ENCODE peak calls at places on chromosome 13, in six cellular contexts. S is mesothelial cell of epicardium; A is tibial artery; U is dorsolateral prefrontal cortex; E is CD8-positive, alpha-beta T cell; N is sigmoid colon. K is an unnamed sample.

GRCh38 chr13:62251734-62252133 is 836.1 kb upstream of the PCDH20 start:
- DNase-seq in S (no peak), A (no peak), U (no peak), E (no peak), N (no peak), K (no peak)

GRCh38 chr13:26308250-26308649 is 54.3 kb downstream of the CDK8 start:
- DNase-seq in S (no peak), A (no peak), U (no peak), E (no peak), N (no peak), K (no peak)

GRCh38 chr13:84962849-84963248 is 836.4 kb downstream of the SLITRK6 start:
- DNase-seq in S (no peak), A (no peak), U (no peak), E (no peak), N (no peak), K (no peak)

GRCh38 chr13:32008518-32009175 is 22.9 kb upstream of the FRY start:
- DNase-seq in S (no peak), A (no peak), U (no peak), E (no peak), N (no peak), K (no peak)

GRCh38 chr13:46178821-46179220 is 3.2 kb downstream of the LCP1 start:
- DNase-seq in S (no peak), A (no peak), U (no peak), E (no peak), N (no peak), K (no peak)

GRCh38 chr13:63864171-63864902 is 2448.7 kb upstream of the PCDH20 start:
- DNase-seq in S (no peak), A (no peak), U (no peak), E (no peak), N (no peak), K (no peak)

GRCh38 chr13:44934724-44935123 is 54.5 kb downstream of the NUFIP1 start:
- DNase-seq in S (no peak), A (no peak), U (no peak), E (no peak), N (no peak), K (no peak)

GRCh38 chr13:35769812-35770211 is 293.3 kb upstream of the MAB21L1 start:
- DNase-seq in S (no peak), A (no peak), U (no peak), E (no peak), N (no peak), K (no peak)

GRCh38 chr13:88339271-88339741 is 668.1 kb downstream of the SLITRK5 start:
- DNase-seq in S (no peak), A (no peak), U (no peak), E (no peak), N (no peak), K (no peak)

GRCh38 chr13:79782541-79783216 is 301.7 kb downstream of the NDFIP2 start:
- DNase-seq in S (no peak), A (no peak), U (no peak), E (no peak), N (no peak), K (peak)

GRCh38 chr13:36131215-36131930 is at the start of gene DCLK1:
- DNase-seq in S (peak), A (peak), U (peak), E (no peak), N (peak), K (peak)

GRCh38 chr13:109611912-109612691 is 174.3 kb downstream of the IRS2 start:
- DNase-seq in S (no peak), A (no peak), U (no peak), E (no peak), N (no peak), K (no peak)

GRCh38 chr13:23488442-23488841 is 54.9 kb upstream of the SACS start:
- DNase-seq in S (no peak), A (no peak), U (no peak), E (no peak), N (no peak), K (no peak)

GRCh38 chr13:70249332-70250064 is 141.2 kb upstream of the KLHL1 start:
- DNase-seq in S (no peak), A (no peak), U (no peak), E (no peak), N (no peak), K (no peak)

GRCh38 chr13:39612023-39612637 is 9.1 kb upstream of the LHFPL6 start:
- DNase-seq in S (peak), A (no peak), U (no peak), E (peak), N (peak), K (peak)

GRCh38 chr13:109436055-109436622 is 350.2 kb downstream of the IRS2 start:
- DNase-seq in S (no peak), A (no peak), U (no peak), E (no peak), N (no peak), K (no peak)

GRCh38 chr13:74761794-74762193 is 627.6 kb upstream of the KLF12 start:
- DNase-seq in S (no peak), A (no peak), U (no peak), E (no peak), N (no peak), K (no peak)

DNA sequence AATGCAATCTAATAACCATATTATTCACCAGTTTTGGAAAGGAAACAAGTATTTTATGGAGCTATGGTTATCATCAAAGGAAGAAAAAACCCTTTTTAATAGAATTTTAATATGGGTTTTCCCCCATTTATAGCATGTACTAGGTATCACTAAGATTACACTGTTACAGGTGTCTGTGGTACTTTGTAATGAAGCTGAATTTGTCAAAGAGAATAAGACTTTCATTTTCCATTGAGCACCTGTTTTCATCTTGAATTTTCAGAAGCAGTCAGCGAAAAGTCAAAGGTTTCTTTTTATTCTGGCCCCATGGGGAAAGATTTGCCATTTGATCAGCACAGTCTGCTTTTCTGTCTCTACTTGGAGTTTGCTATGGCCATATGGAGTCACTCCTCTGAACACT is 590.1 kb downstream of the DCT start:
- DNase-seq in S (no peak), A (no peak), U (no peak), E (no peak), N (no peak), K (no peak)
- TF ChIP-seq CTCF in S (no peak), A (no peak), U (no peak), E (no peak), N (no peak), K (no peak)

DNA sequence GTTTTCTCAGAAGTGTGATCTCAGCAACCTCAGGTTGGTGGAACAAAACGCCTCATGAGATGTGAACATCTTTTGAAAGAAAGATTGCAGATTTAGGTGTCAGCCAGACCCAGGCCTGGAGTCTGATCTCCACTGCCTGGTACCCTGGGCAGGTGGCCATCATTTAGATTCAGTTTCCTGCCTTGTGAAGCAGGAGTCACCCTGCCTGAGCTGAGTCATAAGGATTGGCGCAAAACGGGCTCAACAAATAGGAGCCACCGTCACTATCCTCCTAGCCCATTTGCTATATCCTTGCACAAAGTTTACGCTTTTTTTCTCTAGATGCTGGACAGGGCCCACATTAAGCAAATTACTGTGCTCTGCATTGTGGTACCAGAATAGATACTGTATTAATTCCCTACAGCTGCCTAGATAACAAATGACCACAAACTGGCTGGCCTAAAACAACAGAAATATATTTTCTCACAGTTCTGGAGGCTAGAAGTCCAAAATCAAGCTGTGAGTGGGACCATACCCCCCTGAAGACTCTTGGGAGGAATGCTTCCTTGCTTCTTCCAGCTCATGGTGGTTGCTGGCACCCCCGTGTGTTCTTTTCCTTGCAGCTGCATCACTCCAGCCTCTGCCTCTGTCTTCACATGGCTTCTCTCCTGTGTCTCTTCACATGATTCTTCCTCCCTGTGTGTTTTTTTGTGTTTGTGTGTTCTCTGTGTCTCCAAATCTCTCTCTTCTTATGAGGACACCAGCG is 38.2 kb downstream of the TNFSF11 start:
- DNase-seq in S (no peak), A (no peak), U (no peak), E (no peak), N (no peak), K (no peak)
- TF ChIP-seq CTCF in S (no peak), A (no peak), U (no peak), E (no peak), N (no peak), K (no peak)

DNA sequence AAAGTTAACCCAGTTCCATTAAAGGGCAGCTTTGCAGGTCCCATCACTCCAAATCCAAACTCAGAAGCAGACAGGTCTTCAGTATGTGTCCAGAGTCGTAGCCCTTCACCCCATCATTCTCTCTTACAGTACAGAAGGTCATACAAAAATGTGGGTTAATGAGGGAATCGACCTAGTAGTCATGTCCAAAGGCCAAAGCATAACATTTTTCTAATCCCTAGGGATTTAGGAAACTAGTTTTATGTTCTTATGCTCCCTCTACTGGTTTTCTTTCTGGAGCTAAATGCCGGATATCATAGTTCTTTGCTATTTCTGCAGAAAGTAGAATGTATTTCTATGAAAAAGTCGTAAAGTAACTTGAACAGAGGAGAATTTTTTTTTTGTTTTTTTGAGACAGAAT is 72.2 kb downstream of the DHRS12 start:
- DNase-seq in S (no peak), A (no peak), U (no peak), E (no peak), N (no peak), K (no peak)
- TF ChIP-seq CTCF in S (no peak), A (peak), U (peak), E (no peak), N (peak), K (no peak)

GRCh38 chr13:33069365-33069764 is 53.1 kb downstream of the KL start:
- DNase-seq in S (no peak), A (no peak), U (no peak), E (no peak), N (no peak), K (no peak)
- TF ChIP-seq CTCF in S (no peak), A (no peak), U (peak), E (no peak), N (no peak), K (peak)

GRCh38 chr13:33615436-33615835 is 202.5 kb upstream of the RFC3 start:
- DNase-seq in S (no peak), A (no peak), U (no peak), E (no peak), N (no peak), K (no peak)

GRCh38 chr13:33606692-33607091 is 211.3 kb upstream of the RFC3 start:
- DNase-seq in S (no peak), A (no peak), U (no peak), E (no peak), N (no peak), K (peak)

GRCh38 chr13:33612641-33613638 is 205.0 kb upstream of the RFC3 start:
- DNase-seq in S (no peak), A (no peak), U (no peak), E (no peak), N (no peak), K (no peak)

GRCh38 chr13:33611016-33611805 is 206.7 kb upstream of the RFC3 start:
- DNase-seq in S (no peak), A (peak), U (peak), E (no peak), N (peak), K (peak)

DNA sequence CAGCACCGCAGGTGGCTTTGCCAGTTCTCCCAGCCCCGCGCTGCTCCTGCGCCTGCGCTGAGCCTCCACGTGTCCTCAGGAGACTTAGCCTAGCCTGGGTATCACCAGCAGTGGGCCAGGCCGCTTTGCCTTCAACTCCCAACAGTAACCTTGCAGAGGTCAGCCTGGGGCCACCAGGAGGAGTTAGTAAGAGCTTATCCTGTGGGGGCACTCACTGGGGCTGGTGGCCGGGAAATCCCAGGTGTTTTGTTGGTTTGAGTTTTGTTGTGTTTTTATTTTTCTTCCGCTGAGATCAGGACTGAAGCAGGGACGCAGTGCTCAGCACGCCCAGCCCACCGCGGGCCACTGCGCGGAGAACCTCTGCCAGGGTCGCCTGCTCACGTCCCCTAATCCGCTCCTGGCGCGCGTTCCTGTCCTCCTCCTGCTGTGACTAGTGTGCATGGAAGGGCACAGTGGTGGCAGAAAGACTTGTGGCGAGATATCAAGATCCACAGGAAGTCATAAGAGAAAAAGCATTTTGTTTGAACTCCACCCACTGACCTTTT is 207.4 kb upstream of the RFC3 start:
- DNase-seq in S (no peak), A (peak), U (peak), E (peak), N (no peak), K (peak)
- TF ChIP-seq CTCF in S (no peak), A (no peak), U (no peak), E (no peak), N (no peak), K (no peak)

GRCh38 chr13:21668665-21669599 is 1.9 kb upstream of the FGF9 start:
- DNase-seq in S (no peak), A (peak), U (no peak), E (peak), N (peak), K (peak)

GRCh38 chr13:21670883-21671792 is at the start of gene FGF9:
- DNase-seq in S (peak), A (peak), U (peak), E (peak), N (peak), K (peak)

GRCh38 chr13:21672811-21673591 is 2.1 kb downstream of the FGF9 start:
- DNase-seq in S (no peak), A (no peak), U (peak), E (no peak), N (no peak), K (no peak)

GRCh38 chr13:21671793-21672680 is 1.2 kb downstream of the FGF9 start:
- DNase-seq in S (no peak), A (no peak), U (no peak), E (no peak), N (no peak), K (no peak)

DNA sequence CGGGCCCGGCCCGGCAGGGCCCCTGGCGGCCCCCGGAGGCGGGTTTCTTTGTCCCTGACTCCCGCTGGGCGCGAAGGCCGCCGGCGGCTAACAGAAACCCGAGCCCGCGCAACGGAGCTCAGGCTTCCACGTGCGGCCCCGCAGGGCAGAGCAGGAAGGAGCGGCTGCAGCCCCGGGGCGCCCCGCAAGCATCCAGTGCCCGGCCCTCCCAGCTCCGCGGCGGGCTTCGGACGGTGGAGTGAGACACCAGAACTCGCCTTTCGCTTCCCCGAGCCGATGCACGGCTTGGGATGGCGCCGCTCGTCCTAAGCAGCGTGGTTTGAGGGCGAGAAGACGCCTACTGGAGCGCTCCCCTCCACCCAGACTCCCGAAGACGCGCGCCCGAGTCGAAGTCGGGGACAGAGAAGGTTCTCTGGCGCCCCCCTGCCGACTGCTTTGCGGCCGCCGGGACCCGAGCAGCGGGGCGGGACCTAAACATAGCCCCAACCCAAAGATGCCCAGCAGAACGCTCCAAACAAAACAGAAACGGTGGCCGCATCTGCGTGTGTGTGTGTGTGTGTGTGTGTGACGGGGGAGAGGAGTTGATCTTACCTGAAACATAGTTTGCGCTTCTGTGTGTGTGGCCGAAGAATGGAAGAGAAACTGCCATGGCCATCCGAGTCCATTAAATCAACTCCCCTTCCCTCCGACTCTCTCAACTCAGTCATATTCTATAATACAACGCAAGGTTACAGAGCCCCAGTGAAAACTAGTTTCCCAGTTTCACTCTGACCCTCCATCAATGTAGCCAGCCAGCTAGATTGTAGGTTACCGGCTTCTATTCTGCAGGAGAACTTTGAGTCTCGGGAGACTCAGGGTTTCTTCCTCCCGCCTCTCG is 629 bp upstream of the FGF9 start:
- DNase-seq in S (peak), A (peak), U (peak), E (peak), N (peak), K (peak)
- TF ChIP-seq CTCF in S (peak), A (no peak), U (peak), E (no peak), N (no peak), K (peak)

DNA sequence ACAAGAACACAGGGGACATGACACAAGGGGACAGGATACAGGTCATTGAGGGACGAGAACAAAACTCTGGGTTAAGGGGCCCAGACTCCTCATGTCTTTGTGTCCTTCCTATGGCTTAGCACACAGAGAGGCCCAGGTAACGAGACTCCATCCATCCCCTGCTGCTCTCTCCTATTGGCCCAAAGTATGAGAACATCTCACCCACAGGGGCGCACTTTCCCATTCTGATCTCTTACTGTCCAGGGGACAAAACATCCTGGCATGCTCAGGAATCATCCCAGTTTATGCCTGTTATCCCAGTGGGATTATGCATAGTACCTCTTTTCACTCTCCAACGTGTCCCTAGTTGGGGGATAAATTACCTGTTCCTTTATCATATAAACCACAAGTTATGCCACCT is 19.2 kb downstream of the C13orf42 start:
- DNase-seq in S (no peak), A (no peak), U (no peak), E (no peak), N (no peak), K (no peak)
- TF ChIP-seq CTCF in S (no peak), A (no peak), U (no peak), E (no peak), N (no peak), K (no peak)

DNA sequence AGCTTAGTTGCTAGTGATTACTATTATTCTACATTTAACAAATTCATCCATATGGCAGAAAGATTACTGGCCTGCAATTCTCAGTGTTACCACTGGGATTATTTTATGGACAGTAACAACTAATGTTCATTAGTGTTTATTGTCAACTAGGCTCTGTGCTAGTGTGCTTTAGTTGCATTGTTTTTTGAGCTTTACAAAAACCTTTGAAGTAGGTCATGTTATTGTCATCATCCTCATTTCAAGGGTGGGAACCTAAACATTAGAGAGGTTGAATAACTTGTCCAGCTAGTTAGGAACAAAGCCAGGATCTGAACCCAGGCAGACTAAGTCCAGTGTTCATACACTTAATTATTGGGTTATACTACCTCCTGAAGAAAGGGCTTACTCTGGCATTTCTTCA is 27.8 kb upstream of the TDRD3 start:
- DNase-seq in S (no peak), A (no peak), U (no peak), E (no peak), N (no peak), K (no peak)
- TF ChIP-seq CTCF in S (peak), A (no peak), U (no peak), E (peak), N (peak), K (peak)

GRCh38 chr13:78604782-78605611 is 1.6 kb upstream of the POU4F1 start:
- DNase-seq in S (no peak), A (no peak), U (no peak), E (no peak), N (no peak), K (no peak)
- TF ChIP-seq CTCF in S (no peak), A (no peak), U (no peak), E (no peak), N (no peak), K (peak)

K was measured in neural crest cell.